ENCODE peak calls at places on chromosomes 13 and 19, in four cellular contexts. A is HTR-8/SVneo, Y is WERI-Rb-1, K is uterus. L is an unnamed sample.

GRCh38 chr13:113928701-113929627 is 44.9 kb downstream of the C13orf46 start:
- DNase-seq in A (no peak), Y (peak), K (peak), L (peak)

GRCh38 chr13:110301606-110302131 is 5.3 kb downstream of the COL4A1 start:
- DNase-seq in A (peak), Y (no peak), K (peak), L (no peak)

GRCh38 chr13:36086117-36086516 is 45.1 kb downstream of the DCLK1 start:
- DNase-seq in A (no peak), Y (peak), K (no peak), L (no peak)

GRCh38 chr19:7928741-7929701 is 3.1 kb upstream of the CTXN1 start:
- DNase-seq in A (peak), Y (peak), K (peak), L (peak)

GRCh38 chr19:1736916-1737315 is 16.4 kb upstream of the ONECUT3 start:
- DNase-seq in A (no peak), Y (no peak), K (no peak), L (no peak)

GRCh38 chr19:33621811-33622504 is at the start of gene CHST8:
- DNase-seq in A (peak), Y (peak), K (peak), L (no peak)

GRCh38 chr13:35283856-35284255 is 192.6 kb downstream of the MAB21L1 start:
- DNase-seq in A (no peak), Y (no peak), K (no peak), L (no peak)

GRCh38 chr19:49877020-49877878 is at the start of the genes AKT1S1 and TBC1D17:
- DNase-seq in A (peak), Y (peak), K (peak), L (peak)

GRCh38 chr19:47021536-47022139 is 2.0 kb downstream of the NPAS1 start:
- DNase-seq in A (no peak), Y (peak), K (no peak), L (no peak)

GRCh38 chr19:46904114-46905060 is 43.6 kb downstream of the ARHGAP35 start:
- DNase-seq in A (no peak), Y (no peak), K (peak), L (no peak)

GRCh38 chr19:7013678-7014077 is 7.6 kb downstream of the MBD3L2B start:
- DNase-seq in A (peak), Y (no peak), K (no peak), L (no peak)

GRCh38 chr13:98022210-98022609 is 68.7 kb downstream of the IPO5 start:
- DNase-seq in A (no peak), Y (no peak), K (no peak), L (no peak)

GRCh38 chr13:20911037-20911436 is 8.5 kb upstream of the XPO4 start:
- DNase-seq in A (no peak), Y (no peak), K (no peak), L (no peak)

GRCh38 chr13:36606060-36606459 is 67.8 kb upstream of the SERTM1 start:
- DNase-seq in A (no peak), Y (peak), K (no peak), L (no peak)

GRCh38 chr19:13804830-13805683 is 9.8 kb downstream of the ZSWIM4 start:
- DNase-seq in A (no peak), Y (no peak), K (no peak), L (no peak)

GRCh38 chr19:7391218-7391670 is 42.5 kb downstream of the ARHGEF18 start:
- DNase-seq in A (peak), Y (no peak), K (no peak), L (no peak)

GRCh38 chr19:51311388-51312257 is at the start of gene IGLON5:
- DNase-seq in A (no peak), Y (peak), K (no peak), L (no peak)

GRCh38 chr13:31090921-31091624 is 70.6 kb downstream of the HSPH1 start:
- DNase-seq in A (no peak), Y (no peak), K (no peak), L (no peak)

GRCh38 chr19:47176627-47177090 is 46.0 kb downstream of the SAE1 start:
- DNase-seq in A (no peak), Y (no peak), K (no peak), L (peak)

GRCh38 chr13:99585609-99586008 is 84.3 kb downstream of the TM9SF2 start:
- DNase-seq in A (no peak), Y (no peak), K (no peak), L (no peak)

GRCh38 chr13:98970293-98970692 is 7.6 kb downstream of the DOCK9 start:
- DNase-seq in A (no peak), Y (no peak), K (no peak), L (no peak)

GRCh38 chr13:51222510-51223283 is 499 bp downstream of the FAM124A start:
- DNase-seq in A (peak), Y (peak), K (no peak), L (no peak)

GRCh38 chr13:45728759-45729158 is 26.6 kb downstream of the CBY2 start:
- DNase-seq in A (peak), Y (no peak), K (no peak), L (no peak)

GRCh38 chr19:913080-913748 is at the start of gene R3HDM4:
- DNase-seq in A (no peak), Y (peak), K (peak), L (no peak)

GRCh38 chr13:94079876-94080275 is 399.6 kb downstream of the DCT start:
- DNase-seq in A (no peak), Y (no peak), K (no peak), L (peak)

GRCh38 chr13:101415358-101416174 is 742 bp downstream of the NALCN start:
- DNase-seq in A (no peak), Y (peak), K (no peak), L (no peak)

GRCh38 chr13:98348476-98348875 is 171.4 kb upstream of the RNF113B start:
- DNase-seq in A (no peak), Y (no peak), K (no peak), L (no peak)

GRCh38 chr13:28037399-28037798 is 48.9 kb upstream of the URAD start:
- DNase-seq in A (no peak), Y (no peak), K (no peak), L (peak)

GRCh38 chr13:45047394-45048328 is 58.3 kb downstream of the GPALPP1 start:
- DNase-seq in A (peak), Y (peak), K (peak), L (peak)

GRCh38 chr13:110448230-110448629 is 113.3 kb downstream of the RAB20 start:
- DNase-seq in A (peak), Y (no peak), K (peak), L (no peak)

GRCh38 chr19:4831351-4832340 is at the start of gene TICAM1:
- DNase-seq in A (peak), Y (peak), K (peak), L (no peak)

GRCh38 chr19:49210108-49210900 is 52.7 kb downstream of the TRPM4 start:
- DNase-seq in A (no peak), Y (peak), K (peak), L (no peak)

GRCh38 chr13:37615271-37615670 is 16.7 kb upstream of the POSTN start:
- DNase-seq in A (no peak), Y (no peak), K (no peak), L (no peak)

GRCh38 chr13:99357149-99357596 is 50.0 kb upstream of the GPR183 start:
- DNase-seq in A (no peak), Y (no peak), K (no peak), L (no peak)

GRCh38 chr19:54444737-54445136 is 4.3 kb upstream of the LENG8 start:
- DNase-seq in A (no peak), Y (no peak), K (no peak), L (no peak)

GRCh38 chr19:52296773-52297600 is at the start of gene ZNF480:
- DNase-seq in A (peak), Y (peak), K (peak), L (peak)

GRCh38 chr13:49220035-49220855 is at the start of gene MLNR:
- DNase-seq in A (no peak), Y (peak), K (no peak), L (no peak)

GRCh38 chr19:38831142-38831605 is 420 bp downstream of the ECH1 start:
- DNase-seq in A (peak), Y (peak), K (peak), L (peak)

GRCh38 chr19:48329167-48329891 is 4.0 kb downstream of the EMP3 start:
- DNase-seq in A (no peak), Y (no peak), K (no peak), L (no peak)

L was measured in fibroblast of the conjunctiva.